ENCODE peak calls at places on chromosome 16, in ten cellular contexts. R is T-helper 17 cell; B is cardiac muscle cell; U is heart right ventricle; E is iPS-NIHi11; W is activated T-cell treated with anti-CD3 and anti-CD28 coated beads for 1 hour; N is neuronal stem cell; S is GM19239; I is WERI-Rb-1; V is CD8-positive, alpha-beta T cell. M is an unnamed sample.

GRCh38 chr16:1941924-1942809 is 832 bp downstream of the MSRB1 start:
- DNase-seq in R (no peak), B (no peak), U (no peak), E (no peak), W (no peak), N (no peak), S (no peak), I (no peak), V (no peak), M (no peak)

GRCh38 chr16:75256059-75256870 is 4.8 kb upstream of the BCAR1 start:
- DNase-seq in R (peak), B (peak), U (peak), E (peak), W (no peak), N (no peak), S (no peak), I (peak), V (no peak), M (no peak)

GRCh38 chr16:85017151-85017550 is 5.8 kb upstream of the ZDHHC7 start:
- DNase-seq in R (no peak), B (no peak), U (no peak), E (no peak), W (no peak), N (no peak), S (no peak), I (no peak), V (no peak), M (no peak)

GRCh38 chr16:80200079-80200478 is 340.7 kb upstream of the DYNLRB2 start:
- DNase-seq in R (no peak), B (no peak), U (no peak), E (no peak), W (no peak), N (no peak), S (no peak), I (no peak), V (no peak), M (no peak)

GRCh38 chr16:85847681-85848601 is 48.4 kb downstream of the COX4I1 start:
- DNase-seq in R (no peak), B (no peak), U (no peak), E (no peak), W (no peak), N (no peak), S (no peak), I (no peak), V (no peak), M (no peak)

GRCh38 chr16:85234310-85235235 is 122.3 kb upstream of the CIBAR2 start:
- DNase-seq in R (no peak), B (peak), U (peak), E (peak), W (no peak), N (peak), S (no peak), I (peak), V (no peak), M (no peak)

GRCh38 chr16:17325744-17326143 is 145.0 kb downstream of the XYLT1 start:
- DNase-seq in R (no peak), B (no peak), U (no peak), E (no peak), W (no peak), N (no peak), S (no peak), I (no peak), V (no peak), M (no peak)

GRCh38 chr16:83470406-83470805 is 337.4 kb upstream of the HSBP1 start:
- DNase-seq in R (no peak), B (no peak), U (no peak), E (no peak), W (no peak), N (no peak), S (no peak), I (no peak), V (no peak), M (no peak)

GRCh38 chr16:23848958-23849357 is 13.2 kb downstream of the PRKCB start:
- DNase-seq in R (no peak), B (no peak), U (no peak), E (no peak), W (no peak), N (no peak), S (no peak), I (no peak), V (no peak), M (no peak)

GRCh38 chr16:86614699-86615098 is 36.4 kb downstream of the FOXL1 start:
- DNase-seq in R (no peak), B (peak), U (no peak), E (no peak), W (no peak), N (no peak), S (no peak), I (no peak), V (no peak), M (no peak)

GRCh38 chr16:4463522-4464163 is 10.8 kb downstream of the NMRAL1 start:
- DNase-seq in R (no peak), B (no peak), U (no peak), E (no peak), W (no peak), N (no peak), S (no peak), I (no peak), V (no peak), M (no peak)

GRCh38 chr16:65789546-65789945 is 576.9 kb upstream of the CDH5 start:
- DNase-seq in R (no peak), B (no peak), U (no peak), E (no peak), W (no peak), N (no peak), S (no peak), I (no peak), V (no peak), M (no peak)

GRCh38 chr16:67995423-67995822 is 3.9 kb downstream of the DPEP2 start:
- DNase-seq in R (no peak), B (no peak), U (no peak), E (no peak), W (no peak), N (no peak), S (no peak), I (no peak), V (peak), M (no peak)

GRCh38 chr16:69859105-69859969 is 91.8 kb upstream of the CLEC18A start:
- DNase-seq in R (no peak), B (peak), U (peak), E (peak), W (no peak), N (peak), S (no peak), I (peak), V (no peak), M (no peak)

GRCh38 chr16:4232541-4233386 is 9.1 kb downstream of the SRL start:
- DNase-seq in R (no peak), B (peak), U (no peak), E (no peak), W (no peak), N (no peak), S (no peak), I (no peak), V (no peak), M (no peak)

GRCh38 chr16:76639685-76640289 is 362.6 kb downstream of the CNTNAP4 start:
- DNase-seq in R (no peak), B (peak), U (no peak), E (peak), W (no peak), N (no peak), S (no peak), I (peak), V (no peak), M (no peak)

GRCh38 chr16:57527027-57527426 is 9.3 kb downstream of the CCDC102A start:
- DNase-seq in R (no peak), B (no peak), U (no peak), E (no peak), W (no peak), N (no peak), S (no peak), I (no peak), V (no peak), M (no peak)

GRCh38 chr16:29821663-29822115 is 1.4 kb downstream of the MVP start:
- DNase-seq in R (no peak), B (no peak), U (no peak), E (no peak), W (no peak), N (no peak), S (no peak), I (no peak), V (no peak), M (no peak)

GRCh38 chr16:80300876-80301275 is 239.9 kb upstream of the DYNLRB2 start:
- DNase-seq in R (no peak), B (peak), U (no peak), E (no peak), W (no peak), N (no peak), S (no peak), I (no peak), V (no peak), M (no peak)

GRCh38 chr16:7689234-7689633 is 356.6 kb downstream of the RBFOX1 start:
- DNase-seq in R (no peak), B (no peak), U (no peak), E (no peak), W (no peak), N (no peak), S (no peak), I (no peak), V (no peak), M (no peak)

GRCh38 chr16:79267781-79268180 is 332.8 kb downstream of the MAF start:
- DNase-seq in R (no peak), B (no peak), U (no peak), E (no peak), W (no peak), N (no peak), S (no peak), I (no peak), V (no peak), M (no peak)

GRCh38 chr16:67441289-67441753 is 10.4 kb downstream of the HSD11B2 start:
- DNase-seq in R (no peak), B (no peak), U (peak), E (no peak), W (no peak), N (no peak), S (no peak), I (no peak), V (no peak), M (peak)

GRCh38 chr16:75456971-75457370 is 7.5 kb downstream of the TMEM170A start:
- DNase-seq in R (no peak), B (no peak), U (no peak), E (no peak), W (no peak), N (no peak), S (no peak), I (peak), V (no peak), M (no peak)

GRCh38 chr16:50675686-50676610 is 5.2 kb downstream of the SNX20 start:
- DNase-seq in R (no peak), B (no peak), U (no peak), E (no peak), W (no peak), N (no peak), S (no peak), I (no peak), V (no peak), M (no peak)

GRCh38 chr16:53893731-53894435 is 189.9 kb downstream of the FTO start:
- DNase-seq in R (no peak), B (no peak), U (no peak), E (no peak), W (no peak), N (no peak), S (no peak), I (no peak), V (no peak), M (peak)

GRCh38 chr16:53518550-53519416 is 15.8 kb upstream of the AKTIP start:
- DNase-seq in R (peak), B (no peak), U (no peak), E (no peak), W (peak), N (no peak), S (peak), I (peak), V (peak), M (no peak)

GRCh38 chr16:69293401-69293800 is 17.7 kb upstream of the VPS4A start:
- DNase-seq in R (no peak), B (no peak), U (no peak), E (no peak), W (no peak), N (no peak), S (no peak), I (no peak), V (no peak), M (no peak)

GRCh38 chr16:88809068-88809675 is 2.6 kb downstream of the APRT start:
- DNase-seq in R (no peak), B (no peak), U (no peak), E (no peak), W (no peak), N (no peak), S (no peak), I (no peak), V (no peak), M (no peak)

GRCh38 chr16:85037721-85038120 is 10.1 kb downstream of the KIAA0513 start:
- DNase-seq in R (no peak), B (no peak), U (no peak), E (no peak), W (no peak), N (no peak), S (no peak), I (no peak), V (no peak), M (no peak)

GRCh38 chr16:13168091-13168572 is 266.7 kb downstream of the SHISA9 start:
- DNase-seq in R (no peak), B (no peak), U (no peak), E (peak), W (no peak), N (no peak), S (no peak), I (peak), V (no peak), M (no peak)

GRCh38 chr16:79402356-79402755 is 198.2 kb downstream of the MAF start:
- DNase-seq in R (no peak), B (no peak), U (no peak), E (peak), W (no peak), N (no peak), S (no peak), I (no peak), V (no peak), M (no peak)

GRCh38 chr16:71311553-71312158 is 22.5 kb upstream of the CMTR2 start:
- DNase-seq in R (no peak), B (peak), U (no peak), E (peak), W (peak), N (peak), S (no peak), I (peak), V (peak), M (no peak)

GRCh38 chr16:2790631-2791030 is 3.3 kb upstream of the PRSS33 start:
- DNase-seq in R (no peak), B (no peak), U (no peak), E (no peak), W (no peak), N (no peak), S (no peak), I (peak), V (no peak), M (no peak)

GRCh38 chr16:391885-392335 is 5.1 kb upstream of the NME4 start:
- DNase-seq in R (no peak), B (peak), U (no peak), E (peak), W (peak), N (no peak), S (no peak), I (peak), V (peak), M (no peak)

GRCh38 chr16:4306439-4307214 is 9.2 kb upstream of the GLIS2 start:
- DNase-seq in R (no peak), B (peak), U (no peak), E (no peak), W (no peak), N (no peak), S (peak), I (peak), V (peak), M (no peak)